ENCODE peak calls at places on chromosomes 12 and 14, in eight cellular contexts. M is tibial artery; Y is CD8-positive, alpha-beta memory T cell; D is cardiac muscle cell; K is mesendoderm; E is heart left ventricle; X is ovary; B is mammary epithelial cell. S is an unnamed sample.

GRCh38 chr12:99983721-99984258 is 946 bp downstream of the ANKS1B start:
- DNase-seq in M (no peak), Y (no peak), D (peak), K (peak), E (no peak), X (no peak), B (no peak), S (no peak)

GRCh38 chr12:82896979-82897378 is 210.3 kb downstream of the TMTC2 start:
- DNase-seq in M (no peak), Y (no peak), D (no peak), K (no peak), E (no peak), X (no peak), B (peak), S (no peak)

GRCh38 chr14:59997496-59997895 is 77.6 kb downstream of the LRRC9 start:
- DNase-seq in M (no peak), Y (no peak), D (no peak), K (no peak), E (no peak), X (no peak), B (no peak), S (no peak)

GRCh38 chr12:60724475-60724874 is 1128.6 kb downstream of the SLC16A7 start:
- DNase-seq in M (no peak), Y (no peak), D (no peak), K (no peak), E (no peak), X (no peak), B (no peak), S (no peak)

GRCh38 chr12:127822743-127823433 is 444.1 kb upstream of the TMEM132C start:
- DNase-seq in M (no peak), Y (no peak), D (no peak), K (no peak), E (no peak), X (no peak), B (no peak), S (no peak)

GRCh38 chr14:36451346-36452065 is 68.5 kb downstream of the NKX2-1 start:
- DNase-seq in M (no peak), Y (no peak), D (peak), K (no peak), E (no peak), X (no peak), B (no peak), S (peak)

GRCh38 chr12:68334136-68334535 is 2.0 kb upstream of the MDM1 start:
- DNase-seq in M (no peak), Y (no peak), D (no peak), K (peak), E (peak), X (no peak), B (no peak), S (no peak)

GRCh38 chr12:77571127-77571526 is 259.6 kb upstream of the NAV3 start:
- DNase-seq in M (no peak), Y (no peak), D (no peak), K (no peak), E (no peak), X (no peak), B (no peak), S (no peak)

GRCh38 chr12:12788131-12788530 is 2.7 kb downstream of the APOLD1 start:
- DNase-seq in M (no peak), Y (no peak), D (no peak), K (no peak), E (no peak), X (no peak), B (no peak), S (no peak)

GRCh38 chr12:93609281-93610192 is 37.1 kb downstream of the SOCS2 start:
- DNase-seq in M (no peak), Y (no peak), D (no peak), K (no peak), E (no peak), X (no peak), B (no peak), S (no peak)

GRCh38 chr14:68794130-68794855 is 1.4 kb upstream of the ZFP36L1 start:
- DNase-seq in M (peak), Y (peak), D (peak), K (peak), E (peak), X (peak), B (peak), S (peak)

GRCh38 chr12:116266220-116266619 is 11.3 kb downstream of the MED13L start:
- DNase-seq in M (no peak), Y (no peak), D (peak), K (peak), E (no peak), X (no peak), B (peak), S (no peak)

GRCh38 chr12:10331642-10332239 is 24.1 kb downstream of the KLRD1 start:
- DNase-seq in M (no peak), Y (peak), D (peak), K (peak), E (no peak), X (no peak), B (peak), S (no peak)

GRCh38 chr14:50955373-50956043 is 11.2 kb upstream of the PYGL start:
- DNase-seq in M (peak), Y (no peak), D (peak), K (peak), E (peak), X (no peak), B (peak), S (peak)

GRCh38 chr14:100826371-100827139 is 637 bp downstream of the MEG3 start:
- DNase-seq in M (no peak), Y (no peak), D (no peak), K (no peak), E (no peak), X (peak), B (no peak), S (no peak)

GRCh38 chr14:105059035-105059916 is 6.0 kb downstream of the GPR132 start:
- DNase-seq in M (no peak), Y (peak), D (no peak), K (peak), E (peak), X (no peak), B (no peak), S (peak)

GRCh38 chr14:74516451-74517155 is 23.0 kb downstream of the ISCA2 start:
- DNase-seq in M (no peak), Y (no peak), D (no peak), K (peak), E (peak), X (peak), B (peak), S (peak)

GRCh38 chr14:64137657-64138290 is 156.4 kb downstream of the ESR2 start:
- DNase-seq in M (no peak), Y (no peak), D (peak), K (peak), E (no peak), X (peak), B (no peak), S (no peak)

GRCh38 chr12:2890001-2890387 is 697 bp upstream of the TULP3 start:
- DNase-seq in M (no peak), Y (no peak), D (no peak), K (no peak), E (no peak), X (no peak), B (no peak), S (no peak)

GRCh38 chr12:102470964-102471363 is 9.4 kb downstream of the IGF1 start:
- DNase-seq in M (no peak), Y (no peak), D (no peak), K (no peak), E (no peak), X (no peak), B (no peak), S (no peak)
- H3K27ac ChIP-seq in M (no peak), Y (no peak), D (no peak), K (no peak), E (no peak), X (no peak), B (no peak), S (no peak)

GRCh38 chr12:56315256-56315625 is 547 bp downstream of the CNPY2 start:
- DNase-seq in M (no peak), Y (no peak), D (no peak), K (peak), E (no peak), X (no peak), B (no peak), S (no peak)

GRCh38 chr12:56307221-56307965 is 7.3 kb upstream of the CS start:
- DNase-seq in M (no peak), Y (no peak), D (no peak), K (no peak), E (no peak), X (no peak), B (no peak), S (no peak)

GRCh38 chr12:56308714-56309113 is 7.1 kb downstream of the CNPY2 start:
- DNase-seq in M (no peak), Y (no peak), D (no peak), K (no peak), E (no peak), X (no peak), B (no peak), S (no peak)

GRCh38 chr12:56315626-56316473 is at the start of gene CNPY2:
- DNase-seq in M (peak), Y (peak), D (peak), K (peak), E (peak), X (peak), B (peak), S (peak)

DNA sequence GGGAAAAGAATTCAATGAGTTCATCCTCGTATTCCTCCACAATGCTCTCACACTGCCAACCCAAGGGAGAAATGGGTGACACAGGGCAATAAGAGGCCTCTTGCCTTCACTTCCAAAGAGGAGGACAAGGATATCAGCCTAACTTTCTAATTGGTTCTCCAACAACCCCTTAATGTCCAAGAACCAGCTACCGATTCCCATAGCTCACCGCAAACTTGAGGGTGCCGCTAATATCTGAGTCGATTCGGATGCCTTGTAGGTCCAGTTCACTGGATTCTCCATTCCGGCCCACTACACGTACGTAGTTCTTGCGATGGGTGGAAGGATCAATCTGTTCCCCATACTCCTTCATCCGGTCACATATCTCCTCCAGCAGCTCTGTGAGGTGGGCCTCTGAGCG is 4.8 kb downstream of the CNPY2 start:
- DNase-seq in M (no peak), Y (no peak), D (no peak), K (no peak), E (no peak), X (no peak), B (no peak), S (no peak)
- H3K27ac ChIP-seq in M (no peak), Y (no peak), D (no peak), K (no peak), E (no peak), X (no peak), B (no peak), S (no peak)

GRCh38 chr12:105170139-105170538 is 62.6 kb downstream of the WASHC4 start:
- DNase-seq in M (no peak), Y (no peak), D (no peak), K (no peak), E (no peak), X (no peak), B (no peak), S (no peak)
- H3K27ac ChIP-seq in M (no peak), Y (no peak), D (no peak), K (no peak), E (no peak), X (no peak), B (no peak), S (no peak)

GRCh38 chr12:110556705-110557104 is 26.4 kb downstream of the PPTC7 start:
- DNase-seq in M (no peak), Y (no peak), D (no peak), K (no peak), E (no peak), X (no peak), B (no peak), S (no peak)

GRCh38 chr12:110557300-110557699 is 25.8 kb downstream of the PPTC7 start:
- DNase-seq in M (no peak), Y (no peak), D (no peak), K (no peak), E (no peak), X (no peak), B (no peak), S (no peak)

GRCh38 chr12:110554184-110554583 is 28.9 kb downstream of the PPTC7 start:
- DNase-seq in M (no peak), Y (no peak), D (no peak), K (no peak), E (no peak), X (no peak), B (no peak), S (no peak)

GRCh38 chr12:110560048-110560447 is 23.1 kb downstream of the PPTC7 start:
- DNase-seq in M (no peak), Y (no peak), D (no peak), K (no peak), E (no peak), X (no peak), B (no peak), S (no peak)

DNA sequence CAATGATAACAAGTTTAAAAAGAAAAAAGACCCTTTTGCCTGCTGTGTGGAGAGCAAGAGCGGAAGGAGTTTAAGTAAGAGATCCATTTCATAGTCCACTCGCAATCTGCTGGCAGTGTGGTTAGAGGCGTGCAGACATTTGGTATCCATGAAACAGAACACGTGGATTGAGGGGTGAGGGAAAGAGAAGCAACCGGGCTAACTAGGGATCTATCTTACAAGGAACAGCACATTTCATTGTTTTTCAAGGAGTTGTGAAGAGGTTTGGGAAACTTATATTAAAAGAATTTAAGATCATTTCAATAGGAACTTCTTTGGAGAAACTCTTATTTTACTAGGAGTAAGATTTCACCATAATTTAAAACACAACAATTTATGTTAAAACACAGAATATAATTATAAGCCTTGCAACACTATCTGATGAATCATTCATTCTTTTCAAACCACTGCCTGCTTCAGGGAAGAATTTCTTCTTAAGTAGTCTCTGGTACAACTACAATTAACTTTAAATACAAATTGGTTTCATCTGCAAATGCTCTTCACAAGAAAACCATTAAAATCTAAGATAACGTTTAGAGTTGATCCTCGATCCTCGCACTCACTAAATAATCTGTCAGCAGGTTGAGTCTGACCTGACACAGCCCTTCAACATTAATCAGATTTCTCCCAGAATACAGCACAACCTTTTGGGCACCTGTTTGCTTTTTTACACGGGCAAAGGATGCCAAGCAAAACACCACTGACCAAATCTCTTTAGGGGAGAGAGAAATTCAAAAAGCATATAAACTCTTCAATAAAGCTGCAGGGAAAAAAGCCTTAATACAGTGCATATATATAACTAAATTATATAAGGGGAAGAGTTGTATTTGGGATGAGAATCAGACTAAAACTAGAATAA is 27.4 kb downstream of the PPTC7 start:
- DNase-seq in M (no peak), Y (no peak), D (no peak), K (no peak), E (no peak), X (no peak), B (peak), S (no peak)
- H3K27ac ChIP-seq in M (no peak), Y (no peak), D (peak), K (no peak), E (peak), X (no peak), B (peak), S (no peak)

S was measured in lower lobe of right lung.